ENCODE peak calls at places on chromosomes 2 and 18, in four cellular contexts. X, K, Q and A are unnamed samples.

GRCh38 chr2:130791617-130791939 is 36.2 kb downstream of the AMER3 start:
- DNase-seq in X (no peak), K (no peak), Q (no peak), A (no peak)

GRCh38 chr2:241550616-241551580 is 7.6 kb upstream of the BOK start:
- DNase-seq in X (no peak), K (no peak), Q (no peak), A (no peak)

GRCh38 chr2:228126401-228126800 is 55.1 kb downstream of the SPHKAP start:
- DNase-seq in X (no peak), K (no peak), Q (no peak), A (no peak)

GRCh38 chr2:28387082-28387960 is 5.3 kb upstream of the FOSL2 start:
- DNase-seq in X (no peak), K (no peak), Q (no peak), A (no peak)

GRCh38 chr2:154697422-154698237 is 865 bp upstream of the KCNJ3 start:
- DNase-seq in X (no peak), K (no peak), Q (peak; percentile 72), A (no peak)

GRCh38 chr18:9987931-9988330 is 74.1 kb downstream of the VAPA start:
- DNase-seq in X (no peak), K (no peak), Q (no peak), A (no peak)

GRCh38 chr18:32930695-32931301 is 158.0 kb upstream of the KLHL14 start:
- DNase-seq in X (no peak), K (no peak), Q (no peak), A (no peak)

GRCh38 chr2:62221141-62221540 is 25.2 kb downstream of the B3GNT2 start:
- DNase-seq in X (no peak), K (no peak), Q (no peak), A (no peak)

GRCh38 chr2:28610583-28611201 is 114.8 kb downstream of the PLB1 start:
- DNase-seq in X (no peak), K (no peak), Q (peak; percentile 88), A (peak; percentile 64)

GRCh38 chr18:32010124-32010745 is 8.4 kb upstream of the RNF125 start:
- DNase-seq in X (no peak), K (no peak), Q (no peak), A (no peak)

GRCh38 chr18:79883461-79884295 is 67.8 kb downstream of the SLC66A2 start:
- DNase-seq in X (no peak), K (no peak), Q (no peak), A (no peak)

GRCh38 chr2:174694920-174695319 is 69.4 kb downstream of the CHRNA1 start:
- DNase-seq in X (no peak), K (no peak), Q (no peak), A (no peak)

DNA sequence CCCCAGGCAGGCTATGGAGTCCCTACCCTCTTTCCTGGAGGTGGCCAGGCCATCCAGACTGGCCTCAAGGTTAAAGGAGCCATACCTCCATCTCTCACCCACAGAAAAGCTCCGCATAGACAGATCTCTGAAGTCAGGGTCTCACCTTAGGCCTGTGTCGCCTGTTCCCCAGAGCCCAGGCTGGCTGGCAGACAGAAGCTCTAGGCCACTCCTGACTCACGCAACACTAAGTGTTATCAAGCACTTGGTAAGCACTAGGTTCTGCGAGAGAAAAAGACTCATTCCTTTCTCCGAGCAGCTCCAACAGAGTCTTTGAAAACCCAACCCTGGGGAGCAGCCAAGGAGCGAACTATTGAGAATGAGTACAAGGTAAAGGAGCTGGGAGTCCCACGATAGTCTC is 6.1 kb downstream of the SMAD7 start:
- DNase-seq in X (no peak), K (no peak), Q (no peak), A (no peak)
- H3K4me1 ChIP-seq in X (peaks cover 100% of the 10 kb centered on the region), K (peaks cover 85% of the 10 kb centered on the region), Q (peaks cover 74% of the 10 kb centered on the region), A (peaks cover 86% of the 10 kb centered on the region)

GRCh38 chr2:201413143-201413542 is 38.1 kb downstream of the TRAK2 start:
- DNase-seq in X (no peak), K (no peak), Q (no peak), A (no peak)
- H3K4me1 ChIP-seq in X (peaks cover 83% of the 10 kb centered on the region), K (peaks cover 37% of the 10 kb centered on the region), Q (peaks cover 67% of the 10 kb centered on the region), A (peaks cover 53% of the 10 kb centered on the region)

DNA sequence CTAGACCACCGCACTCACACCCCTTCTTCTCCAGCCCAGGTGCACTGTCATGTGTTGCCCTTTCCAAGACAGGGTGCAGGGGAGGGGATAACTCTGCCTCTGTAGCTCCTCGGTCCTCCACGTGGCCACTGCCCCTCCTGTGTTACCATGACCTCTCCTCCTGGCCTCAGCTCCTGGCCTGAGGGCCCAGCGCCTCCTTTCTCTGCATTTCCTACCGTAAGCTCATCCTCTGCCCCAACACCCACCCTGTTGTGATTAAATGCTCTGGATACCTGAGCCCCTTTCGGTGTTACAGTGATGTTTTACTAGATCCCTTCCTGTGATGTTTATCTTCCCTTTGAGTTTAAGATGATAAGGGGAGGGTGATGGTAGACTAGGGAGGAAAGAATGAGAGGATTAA is 242.3 kb downstream of the PTPRM start:
- DNase-seq in X (no peak), K (no peak), Q (no peak), A (no peak)
- H3K4me1 ChIP-seq in X (peaks cover 87% of the 10 kb centered on the region), K (no peaks in the 10 kb centered on the region), Q (no peaks in the 10 kb centered on the region), A (peaks cover 36% of the 10 kb centered on the region)

GRCh38 chr18:59084286-59084779 is 55.4 kb upstream of the SEC11C start:
- DNase-seq in X (peak; percentile 58), K (peak; percentile 31), Q (peak; percentile 71), A (peak; percentile 65)
- H3K4me1 ChIP-seq in X (no peaks in the 10 kb centered on the region), K (no peaks in the 10 kb centered on the region), Q (no peaks in the 10 kb centered on the region), A (no peaks in the 10 kb centered on the region)

GRCh38 chr18:48838921-48839818 is 111.6 kb downstream of the SMAD7 start:
- DNase-seq in X (no peak), K (no peak), Q (peak; percentile 71), A (no peak)

GRCh38 chr18:48839819-48840490 is 110.8 kb downstream of the SMAD7 start:
- DNase-seq in X (no peak), K (no peak), Q (peak; percentile 45), A (peak; percentile 24)

GRCh38 chr18:48841381-48842258 is 109.1 kb downstream of the SMAD7 start:
- DNase-seq in X (peak; percentile 45), K (no peak), Q (peak; percentile 95), A (peak; percentile 53)

GRCh38 chr18:48842259-48843061 is 108.3 kb downstream of the SMAD7 start:
- DNase-seq in X (no peak), K (peak; percentile 31), Q (peak; percentile 63), A (no peak)

DNA sequence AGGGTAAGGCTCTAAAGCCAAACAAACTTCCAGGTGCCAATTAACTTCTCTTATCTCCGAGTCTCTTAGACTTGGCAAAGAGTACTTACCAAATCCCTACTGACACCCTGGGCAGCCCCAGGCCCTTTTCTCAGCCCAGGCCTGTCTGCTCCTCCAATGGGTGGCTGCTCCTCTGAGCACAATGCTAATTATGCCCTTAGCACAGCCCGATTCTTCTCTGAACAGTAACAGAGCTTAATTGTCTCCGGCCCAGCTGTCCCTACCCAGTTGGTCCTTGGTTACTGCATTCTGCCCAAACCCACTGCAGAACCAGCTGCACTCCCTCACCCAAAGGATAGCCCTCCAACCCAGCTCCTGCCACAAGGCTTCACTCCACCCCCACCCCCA is 110.3 kb downstream of the SMAD7 start:
- DNase-seq in X (no peak), K (no peak), Q (peak; percentile 23), A (peak; percentile 18)
- H3K4me1 ChIP-seq in X (peaks cover 63% of the 10 kb centered on the region), K (peaks cover 91% of the 10 kb centered on the region), Q (peaks cover 50% of the 10 kb centered on the region), A (peaks cover 35% of the 10 kb centered on the region)